ENCODE peak calls at places on chromosomes 13 and 19, in seven cellular contexts. One of them, this sample, is unnamed.

GRCh38 chr13:44273991-44274810 is 99.4 kb upstream of the SERP2 start:
- DNase-seq in neural crest cell: no peak
- DNase-seq in left ventricle myocardium inferior: no peak
- DNase-seq in cardiac fibroblast: peak; percentile 80
- DNase-seq in K562: no peak
- DNase-seq in activated CD8-positive, alpha-beta T cell treated with anti-CD3 and anti-CD28 coated beads for 36 hours: peak; percentile 26
- DNase-seq in GM06990: peak; percentile 10
- DNase-seq in this sample: peak; percentile 58

GRCh38 chr19:2923510-2923909 is 21.3 kb downstream of the ZNF77 start:
- DNase-seq in neural crest cell: no peak
- DNase-seq in left ventricle myocardium inferior: no peak
- DNase-seq in cardiac fibroblast: peak; percentile 25
- DNase-seq in K562: no peak
- DNase-seq in activated CD8-positive, alpha-beta T cell treated with anti-CD3 and anti-CD28 coated beads for 36 hours: no peak
- DNase-seq in GM06990: no peak
- DNase-seq in this sample: peak; percentile 58

GRCh38 chr19:29666634-29667389 is 1.6 kb downstream of the PLEKHF1 start:
- DNase-seq in neural crest cell: no peak
- DNase-seq in left ventricle myocardium inferior: peak; percentile 79
- DNase-seq in cardiac fibroblast: peak; percentile 68
- DNase-seq in K562: peak; percentile 58
- DNase-seq in activated CD8-positive, alpha-beta T cell treated with anti-CD3 and anti-CD28 coated beads for 36 hours: peak; percentile 45
- DNase-seq in GM06990: no peak
- DNase-seq in this sample: peak; percentile 75

GRCh38 chr13:50365683-50366391 is 350.6 kb downstream of the KCNRG start:
- DNase-seq in neural crest cell: no peak
- DNase-seq in left ventricle myocardium inferior: no peak
- DNase-seq in cardiac fibroblast: no peak
- DNase-seq in K562: no peak
- DNase-seq in activated CD8-positive, alpha-beta T cell treated with anti-CD3 and anti-CD28 coated beads for 36 hours: peak; percentile 79
- DNase-seq in GM06990: peak; percentile 59
- DNase-seq in this sample: no peak

GRCh38 chr13:44022196-44022595 is 142.5 kb downstream of the LACC1 start:
- DNase-seq in neural crest cell: no peak
- DNase-seq in left ventricle myocardium inferior: no peak
- DNase-seq in cardiac fibroblast: no peak
- DNase-seq in K562: no peak
- DNase-seq in activated CD8-positive, alpha-beta T cell treated with anti-CD3 and anti-CD28 coated beads for 36 hours: no peak
- DNase-seq in GM06990: no peak
- DNase-seq in this sample: no peak

GRCh38 chr19:12774588-12775555 is at the start of gene HOOK2:
- DNase-seq in neural crest cell: no peak
- DNase-seq in left ventricle myocardium inferior: no peak
- DNase-seq in cardiac fibroblast: no peak
- DNase-seq in K562: peak; percentile 32
- DNase-seq in activated CD8-positive, alpha-beta T cell treated with anti-CD3 and anti-CD28 coated beads for 36 hours: no peak
- DNase-seq in GM06990: no peak
- DNase-seq in this sample: no peak

GRCh38 chr19:11203194-11204075 is 6.1 kb upstream of the KANK2 start:
- DNase-seq in neural crest cell: peak; percentile 73
- DNase-seq in left ventricle myocardium inferior: peak; percentile 77
- DNase-seq in cardiac fibroblast: peak; percentile 84
- DNase-seq in K562: peak; percentile 79
- DNase-seq in activated CD8-positive, alpha-beta T cell treated with anti-CD3 and anti-CD28 coated beads for 36 hours: peak; percentile 48
- DNase-seq in GM06990: no peak
- DNase-seq in this sample: peak; percentile 82

GRCh38 chr13:66657165-66657895 is 572.8 kb downstream of the PCDH9 start:
- DNase-seq in neural crest cell: no peak
- DNase-seq in left ventricle myocardium inferior: peak; percentile 66
- DNase-seq in cardiac fibroblast: peak; percentile 100
- DNase-seq in K562: no peak
- DNase-seq in activated CD8-positive, alpha-beta T cell treated with anti-CD3 and anti-CD28 coated beads for 36 hours: no peak
- DNase-seq in GM06990: no peak
- DNase-seq in this sample: peak; percentile 99

GRCh38 chr19:38731654-38732301 is 12.5 kb downstream of the CAPN12 start:
- DNase-seq in neural crest cell: no peak
- DNase-seq in left ventricle myocardium inferior: no peak
- DNase-seq in cardiac fibroblast: no peak
- DNase-seq in K562: no peak
- DNase-seq in activated CD8-positive, alpha-beta T cell treated with anti-CD3 and anti-CD28 coated beads for 36 hours: no peak
- DNase-seq in GM06990: peak; percentile 8
- DNase-seq in this sample: no peak

GRCh38 chr13:30153871-30154426 is 153.4 kb downstream of the KATNAL1 start:
- DNase-seq in neural crest cell: no peak
- DNase-seq in left ventricle myocardium inferior: no peak
- DNase-seq in cardiac fibroblast: no peak
- DNase-seq in K562: no peak
- DNase-seq in activated CD8-positive, alpha-beta T cell treated with anti-CD3 and anti-CD28 coated beads for 36 hours: no peak
- DNase-seq in GM06990: no peak
- DNase-seq in this sample: peak; percentile 26

GRCh38 chr13:28533049-28533436 is 38.1 kb upstream of the FLT1 start:
- DNase-seq in neural crest cell: no peak
- DNase-seq in left ventricle myocardium inferior: no peak
- DNase-seq in cardiac fibroblast: no peak
- DNase-seq in K562: no peak
- DNase-seq in activated CD8-positive, alpha-beta T cell treated with anti-CD3 and anti-CD28 coated beads for 36 hours: no peak
- DNase-seq in GM06990: no peak
- DNase-seq in this sample: no peak

GRCh38 chr13:108679989-108680388 is 50.6 kb downstream of the MYO16 start:
- DNase-seq in neural crest cell: no peak
- DNase-seq in left ventricle myocardium inferior: no peak
- DNase-seq in cardiac fibroblast: no peak
- DNase-seq in K562: no peak
- DNase-seq in activated CD8-positive, alpha-beta T cell treated with anti-CD3 and anti-CD28 coated beads for 36 hours: no peak
- DNase-seq in GM06990: no peak
- DNase-seq in this sample: no peak

GRCh38 chr19:51571599-51571998 is 516 bp downstream of the ZNF175 start:
- DNase-seq in neural crest cell: no peak
- DNase-seq in left ventricle myocardium inferior: no peak
- DNase-seq in cardiac fibroblast: no peak
- DNase-seq in K562: peak; percentile 22
- DNase-seq in activated CD8-positive, alpha-beta T cell treated with anti-CD3 and anti-CD28 coated beads for 36 hours: no peak
- DNase-seq in GM06990: no peak
- DNase-seq in this sample: no peak

GRCh38 chr19:55259540-55260210 is 858 bp upstream of the PPP6R1 start:
- DNase-seq in neural crest cell: peak; percentile 23
- DNase-seq in left ventricle myocardium inferior: no peak
- DNase-seq in cardiac fibroblast: no peak
- DNase-seq in K562: peak; percentile 42
- DNase-seq in activated CD8-positive, alpha-beta T cell treated with anti-CD3 and anti-CD28 coated beads for 36 hours: no peak
- DNase-seq in GM06990: no peak
- DNase-seq in this sample: peak; percentile 7

GRCh38 chr13:39602614-39603366 is at the start of gene LHFPL6:
- DNase-seq in neural crest cell: peak; percentile 73
- DNase-seq in left ventricle myocardium inferior: peak; percentile 92
- DNase-seq in cardiac fibroblast: peak; percentile 81
- DNase-seq in K562: peak; percentile 1
- DNase-seq in activated CD8-positive, alpha-beta T cell treated with anti-CD3 and anti-CD28 coated beads for 36 hours: peak; percentile 77
- DNase-seq in GM06990: peak; percentile 60
- DNase-seq in this sample: peak; percentile 81

GRCh38 chr13:52449323-52450011 is 967 bp downstream of the VPS36 start:
- DNase-seq in neural crest cell: no peak
- DNase-seq in left ventricle myocardium inferior: no peak
- DNase-seq in cardiac fibroblast: no peak
- DNase-seq in K562: no peak
- DNase-seq in activated CD8-positive, alpha-beta T cell treated with anti-CD3 and anti-CD28 coated beads for 36 hours: no peak
- DNase-seq in GM06990: no peak
- DNase-seq in this sample: no peak

GRCh38 chr19:33311326-33311682 is 9.0 kb upstream of the CEBPA start:
- DNase-seq in neural crest cell: no peak
- DNase-seq in left ventricle myocardium inferior: no peak
- DNase-seq in cardiac fibroblast: no peak
- DNase-seq in K562: peak; percentile 29
- DNase-seq in activated CD8-positive, alpha-beta T cell treated with anti-CD3 and anti-CD28 coated beads for 36 hours: peak; percentile 30
- DNase-seq in GM06990: no peak
- DNase-seq in this sample: no peak
- TF ChIP-seq CTCF in neural crest cell: peak; percentile 34
- TF ChIP-seq CTCF in left ventricle myocardium inferior: no peak
- TF ChIP-seq CTCF in cardiac fibroblast: no peak
- TF ChIP-seq CTCF in K562: peak; percentile 74
- TF ChIP-seq CTCF in activated CD8-positive, alpha-beta T cell treated with anti-CD3 and anti-CD28 coated beads for 36 hours: peak; percentile 47
- TF ChIP-seq CTCF in GM06990: peak; percentile 47
- TF ChIP-seq CTCF in this sample: no peak

GRCh38 chr19:43316591-43317319 is 36.7 kb upstream of the CD177 start:
- DNase-seq in neural crest cell: peak; percentile 9
- DNase-seq in left ventricle myocardium inferior: no peak
- DNase-seq in cardiac fibroblast: peak; percentile 68
- DNase-seq in K562: peak; percentile 77
- DNase-seq in activated CD8-positive, alpha-beta T cell treated with anti-CD3 and anti-CD28 coated beads for 36 hours: no peak
- DNase-seq in GM06990: no peak
- DNase-seq in this sample: peak; percentile 11
- TF ChIP-seq CTCF in neural crest cell: peak; percentile 31
- TF ChIP-seq CTCF in left ventricle myocardium inferior: no peak
- TF ChIP-seq CTCF in cardiac fibroblast: peak; percentile 55
- TF ChIP-seq CTCF in K562: peak; percentile 83
- TF ChIP-seq CTCF in activated CD8-positive, alpha-beta T cell treated with anti-CD3 and anti-CD28 coated beads for 36 hours: no peak
- TF ChIP-seq CTCF in GM06990: peak; percentile 30
- TF ChIP-seq CTCF in this sample: peak; percentile 25

DNA sequence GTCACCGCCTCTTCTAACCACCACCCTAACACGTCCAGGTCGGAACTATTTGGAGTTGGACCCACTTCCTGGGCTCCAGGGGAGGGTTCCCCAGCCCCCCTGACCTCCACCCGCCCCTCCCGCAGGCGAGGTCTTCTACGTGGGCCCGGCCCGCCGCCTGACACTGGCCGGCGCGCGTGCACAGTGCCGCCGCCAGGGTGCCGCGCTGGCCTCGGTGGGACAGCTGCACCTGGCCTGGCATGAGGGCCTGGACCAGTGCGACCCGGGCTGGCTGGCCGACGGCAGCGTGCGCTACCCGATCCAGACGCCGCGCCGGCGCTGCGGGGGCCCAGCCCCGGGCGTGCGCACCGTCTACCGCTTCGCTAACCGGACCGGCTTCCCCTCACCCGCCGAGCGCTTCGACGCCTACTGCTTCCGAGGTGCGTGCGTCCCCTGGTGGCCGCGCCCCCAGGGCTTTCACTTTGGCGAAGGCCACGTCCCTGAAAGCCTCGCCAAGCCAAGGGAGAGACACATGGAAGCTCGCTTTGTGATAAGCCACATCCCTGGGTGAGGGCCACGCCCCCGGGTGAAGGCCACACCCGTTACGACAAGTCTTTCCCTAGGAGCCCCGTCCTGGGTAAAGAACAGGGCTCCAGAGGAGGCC is 13.2 kb downstream of the NCAN start:
- DNase-seq in neural crest cell: peak; percentile 65
- DNase-seq in left ventricle myocardium inferior: peak; percentile 54
- DNase-seq in cardiac fibroblast: peak; percentile 54
- DNase-seq in K562: peak; percentile 96
- DNase-seq in activated CD8-positive, alpha-beta T cell treated with anti-CD3 and anti-CD28 coated beads for 36 hours: peak; percentile 85
- DNase-seq in GM06990: peak; percentile 76
- DNase-seq in this sample: peak; percentile 61
- TF ChIP-seq CTCF in neural crest cell: peak; percentile 67
- TF ChIP-seq CTCF in left ventricle myocardium inferior: peak; percentile 61
- TF ChIP-seq CTCF in cardiac fibroblast: peak; percentile 61
- TF ChIP-seq CTCF in K562: peak; percentile 88
- TF ChIP-seq CTCF in activated CD8-positive, alpha-beta T cell treated with anti-CD3 and anti-CD28 coated beads for 36 hours: peak; percentile 72
- TF ChIP-seq CTCF in GM06990: peak; percentile 76
- TF ChIP-seq CTCF in this sample: peak; percentile 49

GRCh38 chr19:48638831-48639381 is 1.7 kb upstream of the DBP start:
- DNase-seq in neural crest cell: no peak
- DNase-seq in left ventricle myocardium inferior: no peak
- DNase-seq in cardiac fibroblast: no peak
- DNase-seq in K562: peak; percentile 82
- DNase-seq in activated CD8-positive, alpha-beta T cell treated with anti-CD3 and anti-CD28 coated beads for 36 hours: no peak
- DNase-seq in GM06990: no peak
- DNase-seq in this sample: no peak

GRCh38 chr19:48637449-48637947 is 319 bp upstream of the DBP start:
- DNase-seq in neural crest cell: peak; percentile 92
- DNase-seq in left ventricle myocardium inferior: peak; percentile 100
- DNase-seq in cardiac fibroblast: peak; percentile 96
- DNase-seq in K562: peak; percentile 99
- DNase-seq in activated CD8-positive, alpha-beta T cell treated with anti-CD3 and anti-CD28 coated beads for 36 hours: peak; percentile 100
- DNase-seq in GM06990: peak; percentile 99
- DNase-seq in this sample: peak; percentile 100

GRCh38 chr19:48639483-48640375 is 2.5 kb upstream of the DBP start:
- DNase-seq in neural crest cell: no peak
- DNase-seq in left ventricle myocardium inferior: no peak
- DNase-seq in cardiac fibroblast: no peak
- DNase-seq in K562: peak; percentile 81
- DNase-seq in activated CD8-positive, alpha-beta T cell treated with anti-CD3 and anti-CD28 coated beads for 36 hours: no peak
- DNase-seq in GM06990: no peak
- DNase-seq in this sample: no peak

GRCh38 chr19:48636859-48637448 is at the start of gene DBP:
- DNase-seq in neural crest cell: no peak
- DNase-seq in left ventricle myocardium inferior: peak; percentile 62
- DNase-seq in cardiac fibroblast: no peak
- DNase-seq in K562: peak; percentile 46
- DNase-seq in activated CD8-positive, alpha-beta T cell treated with anti-CD3 and anti-CD28 coated beads for 36 hours: peak; percentile 50
- DNase-seq in GM06990: no peak
- DNase-seq in this sample: no peak

GRCh38 chr19:48637948-48638830 is 1.0 kb upstream of the DBP start:
- DNase-seq in neural crest cell: peak; percentile 59
- DNase-seq in left ventricle myocardium inferior: peak; percentile 77
- DNase-seq in cardiac fibroblast: peak; percentile 93
- DNase-seq in K562: peak; percentile 94
- DNase-seq in activated CD8-positive, alpha-beta T cell treated with anti-CD3 and anti-CD28 coated beads for 36 hours: peak; percentile 87
- DNase-seq in GM06990: peak; percentile 90
- DNase-seq in this sample: peak; percentile 98
- TF ChIP-seq CTCF in neural crest cell: no peak
- TF ChIP-seq CTCF in left ventricle myocardium inferior: no peak
- TF ChIP-seq CTCF in cardiac fibroblast: no peak
- TF ChIP-seq CTCF in K562: peak; percentile 7
- TF ChIP-seq CTCF in activated CD8-positive, alpha-beta T cell treated with anti-CD3 and anti-CD28 coated beads for 36 hours: no peak
- TF ChIP-seq CTCF in GM06990: peak; percentile 34
- TF ChIP-seq CTCF in this sample: peak; percentile 3

GRCh38 chr13:23695711-23696512 is 125.7 kb downstream of the TNFRSF19 start:
- DNase-seq in neural crest cell: no peak
- DNase-seq in left ventricle myocardium inferior: peak; percentile 58
- DNase-seq in cardiac fibroblast: no peak
- DNase-seq in K562: no peak
- DNase-seq in activated CD8-positive, alpha-beta T cell treated with anti-CD3 and anti-CD28 coated beads for 36 hours: peak; percentile 78
- DNase-seq in GM06990: peak; percentile 71
- DNase-seq in this sample: no peak
- TF ChIP-seq CTCF in neural crest cell: no peak
- TF ChIP-seq CTCF in left ventricle myocardium inferior: no peak
- TF ChIP-seq CTCF in cardiac fibroblast: no peak
- TF ChIP-seq CTCF in K562: no peak
- TF ChIP-seq CTCF in activated CD8-positive, alpha-beta T cell treated with anti-CD3 and anti-CD28 coated beads for 36 hours: no peak
- TF ChIP-seq CTCF in GM06990: no peak
- TF ChIP-seq CTCF in this sample: no peak

DNA sequence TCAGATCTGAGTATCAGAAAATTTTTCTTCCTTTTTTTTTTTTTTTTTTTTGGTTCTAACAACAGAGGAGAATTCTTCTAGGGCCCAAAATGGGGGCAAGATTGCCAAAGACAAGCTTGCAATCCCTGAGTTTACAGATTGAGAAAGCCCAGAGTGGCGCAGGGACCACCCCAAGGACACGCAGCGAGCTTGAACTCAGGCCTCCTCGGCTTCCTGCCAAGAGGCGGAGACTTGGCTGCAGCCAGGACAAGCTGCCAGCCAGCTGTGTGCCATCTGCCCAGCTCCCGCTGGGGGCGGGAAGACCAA is 508 bp upstream of the MRPL34 start:
- DNase-seq in neural crest cell: no peak
- DNase-seq in left ventricle myocardium inferior: no peak
- DNase-seq in cardiac fibroblast: no peak
- DNase-seq in K562: no peak
- DNase-seq in activated CD8-positive, alpha-beta T cell treated with anti-CD3 and anti-CD28 coated beads for 36 hours: no peak
- DNase-seq in GM06990: no peak
- DNase-seq in this sample: no peak
- TF ChIP-seq CTCF in neural crest cell: no peak
- TF ChIP-seq CTCF in left ventricle myocardium inferior: no peak
- TF ChIP-seq CTCF in cardiac fibroblast: no peak
- TF ChIP-seq CTCF in K562: no peak
- TF ChIP-seq CTCF in activated CD8-positive, alpha-beta T cell treated with anti-CD3 and anti-CD28 coated beads for 36 hours: no peak
- TF ChIP-seq CTCF in GM06990: no peak
- TF ChIP-seq CTCF in this sample: no peak

GRCh38 chr13:32941368-32941767 is 74.9 kb upstream of the KL start:
- DNase-seq in neural crest cell: no peak
- DNase-seq in left ventricle myocardium inferior: no peak
- DNase-seq in cardiac fibroblast: no peak
- DNase-seq in K562: no peak
- DNase-seq in activated CD8-positive, alpha-beta T cell treated with anti-CD3 and anti-CD28 coated beads for 36 hours: no peak
- DNase-seq in GM06990: no peak
- DNase-seq in this sample: peak; percentile 10
- TF ChIP-seq CTCF in neural crest cell: no peak
- TF ChIP-seq CTCF in left ventricle myocardium inferior: no peak
- TF ChIP-seq CTCF in cardiac fibroblast: no peak
- TF ChIP-seq CTCF in K562: no peak
- TF ChIP-seq CTCF in activated CD8-positive, alpha-beta T cell treated with anti-CD3 and anti-CD28 coated beads for 36 hours: no peak
- TF ChIP-seq CTCF in GM06990: no peak
- TF ChIP-seq CTCF in this sample: no peak